ENCODE peak calls at places on chromosomes 4 and X, in four cellular contexts. I is NCI-H1048, Z is fibroblast of lung, Y is Caco-2. E is an unnamed sample.

GRCh38 chr4:181854142-181854541 is 389.1 kb upstream of the TENM3 start:
- DNase-seq in I (no peak), Z (no peak), Y (no peak), E (no peak)

GRCh38 chr4:176708771-176709311 is 83.9 kb downstream of the VEGFC start:
- DNase-seq in I (no peak), Z (no peak), Y (no peak), E (no peak)

GRCh38 chrX:115592997-115593734 is 32.2 kb downstream of the PLS3 start:
- DNase-seq in I (no peak), Z (peak), Y (no peak), E (no peak)

GRCh38 chr4:22607382-22607781 is 85.4 kb upstream of the GBA3 start:
- DNase-seq in I (no peak), Z (peak), Y (peak), E (peak)

GRCh38 chr4:179097741-179098140 is 1655.5 kb upstream of the AGA start:
- DNase-seq in I (no peak), Z (peak), Y (peak), E (no peak)

GRCh38 chrX:41665676-41666075 is 23.1 kb upstream of the GPR34 start:
- DNase-seq in I (no peak), Z (no peak), Y (no peak), E (no peak)

GRCh38 chr4:120691106-120691505 is 231.4 kb downstream of the PRDM5 start:
- DNase-seq in I (no peak), Z (no peak), Y (no peak), E (no peak)

GRCh38 chrX:111100191-111100590 is 4.2 kb downstream of the PAK3 start:
- DNase-seq in I (no peak), Z (peak), Y (peak), E (no peak)

GRCh38 chr4:6327220-6327917 is 57.7 kb downstream of the WFS1 start:
- DNase-seq in I (peak), Z (peak), Y (peak), E (peak)

GRCh38 chrX:150421816-150422215 is 58.7 kb downstream of the MAMLD1 start:
- DNase-seq in I (no peak), Z (peak), Y (no peak), E (no peak)

GRCh38 chr4:109665783-109666455 is 37.3 kb downstream of the CASP6 start:
- DNase-seq in I (peak), Z (no peak), Y (no peak), E (no peak)

GRCh38 chr4:110959041-110959643 is 336.3 kb upstream of the PITX2 start:
- DNase-seq in I (no peak), Z (peak), Y (no peak), E (no peak)

GRCh38 chr4:20773144-20773997 is 73.1 kb downstream of the PACRGL start:
- DNase-seq in I (peak), Z (peak), Y (peak), E (peak)

GRCh38 chr4:22493523-22493922 is 22.3 kb downstream of the ADGRA3 start:
- DNase-seq in I (no peak), Z (no peak), Y (no peak), E (no peak)

GRCh38 chrX:109619816-109620215 is 5.2 kb downstream of the KCNE5 start:
- DNase-seq in I (no peak), Z (no peak), Y (no peak), E (no peak)

GRCh38 chr4:114257516-114257915 is 278.1 kb upstream of the ARSJ start:
- DNase-seq in I (no peak), Z (peak), Y (no peak), E (no peak)

GRCh38 chr4:113147498-113148231 is 98.2 kb downstream of the ANK2 start:
- DNase-seq in I (no peak), Z (no peak), Y (peak), E (no peak)

GRCh38 chrX:133454525-133455323 is 39.4 kb upstream of the GPC4 start:
- DNase-seq in I (no peak), Z (no peak), Y (no peak), E (no peak)

GRCh38 chrX:4547218-4547836 is 833.9 kb upstream of the PRKX start:
- DNase-seq in I (peak), Z (peak), Y (peak), E (no peak)

GRCh38 chr4:2256781-2257191 is 5.1 kb downstream of the MXD4 start:
- DNase-seq in I (no peak), Z (no peak), Y (no peak), E (peak)

GRCh38 chrX:136880003-136880451 is 498 bp downstream of the RBMX start:
- DNase-seq in I (no peak), Z (peak), Y (peak), E (peak)

GRCh38 chrX:102345916-102346315 is 93.9 kb downstream of the NXF2B start:
- DNase-seq in I (no peak), Z (peak), Y (peak), E (peak)

GRCh38 chrX:18886005-18886343 is 97.9 kb downstream of the PHKA2 start:
- DNase-seq in I (no peak), Z (no peak), Y (peak), E (no peak)

GRCh38 chr4:89746377-89746776 is 90.6 kb downstream of the SNCA start:
- DNase-seq in I (no peak), Z (no peak), Y (no peak), E (no peak)

GRCh38 chr4:6524436-6524835 is 50.6 kb upstream of the MAN2B2 start:
- DNase-seq in I (no peak), Z (no peak), Y (no peak), E (no peak)

GRCh38 chr4:147017081-147017480 is 71.4 kb upstream of the TTC29 start:
- DNase-seq in I (no peak), Z (peak), Y (no peak), E (no peak)

GRCh38 chr4:88527787-88528186 is 4.2 kb upstream of the PYURF start:
- DNase-seq in I (no peak), Z (no peak), Y (no peak), E (no peak)

GRCh38 chr4:15888515-15888914 is 50.0 kb downstream of the FGFBP1 start:
- DNase-seq in I (no peak), Z (no peak), Y (no peak), E (no peak)

GRCh38 chr4:72690782-72691181 is 121.8 kb upstream of the ADAMTS3 start:
- DNase-seq in I (no peak), Z (no peak), Y (no peak), E (no peak)

E was measured in T-cell.